ENCODE peak calls at places on chromosomes 16 and 17, in five cellular contexts. U is fibroblast of mammary gland, T is esophagus squamous epithelium, A is AG04450, I is AG09309. K is an unnamed sample.

GRCh38 chr16:4285167-4285566 is 12.3 kb upstream of the TFAP4 start:
- DNase-seq in U (no peak), T (no peak), A (no peak), I (no peak), K (no peak)

GRCh38 chr16:324451-325334 is 27.8 kb downstream of the AXIN1 start:
- DNase-seq in U (no peak), T (no peak), A (no peak), I (no peak), K (no peak)

GRCh38 chr17:41697122-41697962 is 8.7 kb downstream of the EIF1 start:
- DNase-seq in U (peak), T (no peak), A (no peak), I (no peak), K (peak)

GRCh38 chr17:13346592-13346991 is 255.1 kb downstream of the HS3ST3A1 start:
- DNase-seq in U (no peak), T (no peak), A (no peak), I (no peak), K (no peak)

GRCh38 chr17:67520282-67520906 is 143.3 kb downstream of the PITPNC1 start:
- DNase-seq in U (peak), T (no peak), A (no peak), I (peak), K (peak)

GRCh38 chr17:81345211-81346089 is 49.8 kb upstream of the BAHCC1 start:
- DNase-seq in U (peak), T (peak), A (no peak), I (peak), K (peak)

GRCh38 chr17:20273741-20274500 is 193.4 kb downstream of the LGALS9B start:
- DNase-seq in U (no peak), T (no peak), A (no peak), I (no peak), K (no peak)

GRCh38 chr16:58110590-58111330 is 18.4 kb downstream of the CFAP20 start:
- DNase-seq in U (no peak), T (no peak), A (no peak), I (no peak), K (no peak)

GRCh38 chr17:20613905-20614304 is 34.4 kb downstream of the CDRT15L2 start:
- DNase-seq in U (no peak), T (no peak), A (no peak), I (no peak), K (no peak)

GRCh38 chr17:74435775-74436359 is 4.0 kb downstream of the GPRC5C start:
- DNase-seq in U (no peak), T (no peak), A (no peak), I (no peak), K (no peak)

GRCh38 chr17:57294629-57295501 is 38.5 kb downstream of the MSI2 start:
- DNase-seq in U (no peak), T (no peak), A (no peak), I (no peak), K (no peak)

GRCh38 chr16:27053996-27054395 is 12.7 kb upstream of the C16orf82 start:
- DNase-seq in U (no peak), T (no peak), A (no peak), I (no peak), K (no peak)

GRCh38 chr17:34996422-34997029 is 16.2 kb downstream of the LIG3 start:
- DNase-seq in U (no peak), T (no peak), A (no peak), I (no peak), K (no peak)
- TF ChIP-seq CTCF in U (no peak), T (no peak), A (no peak), I (no peak), K (no peak)

DNA sequence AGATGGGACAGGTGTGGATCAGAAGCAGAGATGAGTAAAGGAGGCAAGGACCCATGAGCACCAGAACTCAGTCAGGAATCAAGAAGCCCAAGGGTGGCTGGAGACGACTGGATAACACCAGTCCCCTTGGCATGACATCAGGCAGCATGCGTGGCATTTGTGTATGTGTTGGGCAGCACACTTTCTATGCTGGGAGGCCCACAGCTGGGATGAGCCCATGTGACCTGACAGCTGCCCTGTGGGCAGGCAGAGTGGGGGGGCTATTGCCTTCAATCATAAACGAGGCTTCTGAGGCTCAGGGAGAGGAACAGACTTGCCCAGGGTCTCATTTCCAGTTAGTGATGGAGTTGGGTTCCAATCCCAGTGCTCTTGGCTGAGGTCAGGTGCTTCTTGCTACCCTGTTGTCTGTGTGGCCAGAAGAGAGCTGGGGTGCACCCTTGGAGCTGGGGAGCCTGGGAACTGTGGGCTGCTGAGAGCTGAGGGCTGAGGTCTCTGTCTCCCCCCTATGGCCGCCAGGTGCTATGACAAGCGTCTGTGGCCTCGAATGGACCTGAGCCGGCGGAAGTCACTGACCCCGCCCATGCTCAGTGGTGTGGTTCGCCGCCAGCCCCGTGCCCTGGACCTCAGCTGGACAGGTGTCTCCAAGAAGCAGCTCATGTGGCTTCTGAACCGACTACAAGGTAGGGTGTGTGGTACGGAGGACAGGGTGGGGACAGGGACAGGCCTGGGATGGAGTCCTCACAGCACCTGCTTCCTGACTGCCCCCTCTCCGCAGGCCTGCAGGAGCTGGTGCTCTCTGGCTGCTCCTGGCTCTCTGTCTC is 7.1 kb upstream of the ORAI3 start:
- DNase-seq in U (peak), T (no peak), A (no peak), I (no peak), K (peak)
- TF ChIP-seq CTCF in U (peak), T (peak), A (peak), I (peak), K (peak)

GRCh38 chr17:45312477-45313418 is 4.1 kb downstream of the MAP3K14 start:
- DNase-seq in U (no peak), T (no peak), A (no peak), I (no peak), K (no peak)

GRCh38 chr17:45310380-45311324 is 6.2 kb downstream of the MAP3K14 start:
- DNase-seq in U (no peak), T (no peak), A (no peak), I (no peak), K (peak)

GRCh38 chr17:45311762-45312476 is 4.9 kb downstream of the MAP3K14 start:
- DNase-seq in U (no peak), T (no peak), A (no peak), I (no peak), K (peak)

GRCh38 chr17:45309400-45309799 is 7.4 kb downstream of the MAP3K14 start:
- DNase-seq in U (no peak), T (no peak), A (no peak), I (no peak), K (no peak)

GRCh38 chr17:45311406-45311761 is 5.4 kb downstream of the MAP3K14 start:
- DNase-seq in U (no peak), T (no peak), A (no peak), I (no peak), K (no peak)
- TF ChIP-seq CTCF in U (peak), T (no peak), A (peak), I (peak), K (peak)

DNA sequence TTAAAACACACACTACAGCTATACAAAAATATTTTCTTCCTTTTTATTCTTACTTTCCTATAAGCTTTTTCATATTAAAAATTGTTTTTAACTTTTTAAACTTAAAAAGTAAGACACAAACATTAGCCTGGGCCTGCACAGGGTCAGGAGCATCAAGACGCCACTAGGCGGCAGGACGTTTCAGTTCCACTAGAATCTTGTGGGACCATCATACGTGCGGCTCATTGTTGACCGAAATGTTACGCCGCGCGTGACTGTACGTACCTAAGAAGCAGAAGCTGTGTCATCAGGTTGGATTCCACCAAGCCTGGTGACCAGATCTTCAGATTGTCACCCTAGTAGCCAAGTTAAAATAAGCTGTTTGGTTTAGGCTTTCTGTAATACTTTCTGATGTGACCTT is 47.1 kb downstream of the USP10 start:
- DNase-seq in U (no peak), T (no peak), A (no peak), I (no peak), K (no peak)
- TF ChIP-seq CTCF in U (peak), T (no peak), A (peak), I (peak), K (peak)

GRCh38 chr17:75611746-75612437 is 21.3 kb upstream of the SMIM5 start:
- DNase-seq in U (no peak), T (no peak), A (no peak), I (no peak), K (no peak)

GRCh38 chr17:75612906-75613626 is 20.2 kb upstream of the SMIM5 start:
- DNase-seq in U (no peak), T (no peak), A (no peak), I (no peak), K (no peak)

GRCh38 chr17:75615301-75615700 is 17.9 kb upstream of the SMIM5 start:
- DNase-seq in U (no peak), T (no peak), A (no peak), I (no peak), K (no peak)

GRCh38 chr17:75614556-75615270 is 18.5 kb upstream of the SMIM5 start:
- DNase-seq in U (no peak), T (no peak), A (no peak), I (no peak), K (no peak)

DNA sequence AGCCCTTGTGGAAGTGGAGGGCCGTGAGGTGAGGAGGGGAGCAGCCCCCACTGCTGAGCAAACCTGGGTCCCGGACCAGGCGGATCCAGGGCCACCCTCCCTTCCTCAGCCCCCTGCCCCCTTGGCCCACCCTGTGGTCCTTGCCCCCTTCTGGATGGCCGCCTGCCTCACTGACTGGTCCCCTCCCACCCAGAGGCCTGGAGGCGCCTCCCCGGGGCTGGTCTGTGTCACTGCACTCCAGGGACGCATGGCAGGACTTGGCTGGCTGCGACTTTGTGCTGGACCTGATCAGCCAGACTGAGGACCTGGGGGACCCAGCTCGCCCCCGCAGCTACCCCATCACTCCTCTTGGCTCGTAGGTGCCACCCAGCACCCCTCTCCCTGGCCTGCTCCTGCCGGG is 19.2 kb upstream of the SMIM5 start:
- DNase-seq in U (no peak), T (no peak), A (no peak), I (no peak), K (no peak)
- TF ChIP-seq CTCF in U (no peak), T (no peak), A (peak), I (no peak), K (peak)

DNA sequence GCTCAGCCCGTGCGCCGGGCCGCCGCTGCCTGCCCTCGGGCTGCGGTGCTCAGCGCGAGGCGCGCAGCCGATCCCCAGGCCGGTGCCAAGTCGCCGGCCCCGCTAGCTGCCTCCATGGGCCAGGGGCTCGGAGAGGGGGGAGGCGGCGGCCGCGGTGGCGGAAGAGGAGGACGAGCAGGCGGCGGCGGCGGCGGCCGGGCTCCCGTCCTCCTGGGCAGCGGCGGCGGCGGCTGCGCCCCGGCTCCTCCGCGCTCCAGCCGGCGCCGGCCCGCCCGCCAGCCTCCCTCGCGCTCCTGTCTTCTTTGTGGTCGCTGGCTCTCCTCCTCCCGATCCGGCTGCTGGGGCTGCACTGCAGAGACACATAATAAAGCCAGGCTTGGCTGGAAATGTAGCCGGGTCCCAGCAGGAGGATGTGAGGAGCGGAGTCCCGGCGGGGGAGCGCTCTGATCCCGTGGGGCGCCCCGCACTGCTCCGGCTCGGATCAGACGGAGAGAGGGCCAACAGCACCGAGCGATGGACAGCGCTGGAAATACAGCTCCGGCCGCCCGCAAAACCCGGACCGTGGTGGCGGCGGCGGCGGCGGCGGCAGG is 924 bp upstream of the ZNF423 start:
- DNase-seq in U (peak), T (no peak), A (peak), I (peak), K (peak)
- TF ChIP-seq CTCF in U (no peak), T (no peak), A (peak), I (peak), K (peak)

GRCh38 chr16:11757671-11758545 is 15.3 kb upstream of the TXNDC11 start:
- DNase-seq in U (peak), T (no peak), A (peak), I (no peak), K (peak)
- TF ChIP-seq CTCF in U (no peak), T (no peak), A (no peak), I (no peak), K (no peak)

GRCh38 chr16:12907670-12908233 is 6.4 kb downstream of the SHISA9 start:
- DNase-seq in U (no peak), T (no peak), A (no peak), I (no peak), K (no peak)
- TF ChIP-seq CTCF in U (no peak), T (no peak), A (no peak), I (peak), K (no peak)

K was measured in cardiac fibroblast.